ENCODE peak calls at places on chromosomes 13 and 19, in seven cellular contexts. L, H, T, U, Y, A and J are unnamed samples.

GRCh38 chr13:27667946-27668345 is 46.3 kb downstream of the POLR1D start:
- DNase-seq in L (no peak), U (no peak), H (no peak), Y (no peak), T (no peak), A (no peak), J (no peak)

GRCh38 chr13:99215466-99215865 is 14.8 kb downstream of the UBAC2 start:
- DNase-seq in H (no peak), T (no peak), A (no peak), U (no peak), Y (no peak), L (no peak), J (no peak)

GRCh38 chr13:33445024-33445423 is 159.5 kb upstream of the STARD13 start:
- DNase-seq in H (no peak), T (no peak), U (no peak), L (no peak), Y (no peak), A (no peak), J (no peak)

GRCh38 chr19:54616840-54617560 is 13.3 kb upstream of the LILRB1 start:
- DNase-seq in U (no peak), Y (no peak), H (no peak), T (no peak), L (no peak), A (no peak), J (no peak)

GRCh38 chr13:42064259-42064658 is 15.8 kb downstream of the DGKH start:
- DNase-seq in T (peak; percentile 79), H (no peak), A (no peak), L (peak; percentile 94), Y (no peak), U (no peak), J (no peak)

GRCh38 chr13:77230560-77230959 is 96.3 kb downstream of the MYCBP2 start:
- DNase-seq in H (no peak), U (no peak), Y (no peak), L (no peak), A (no peak), T (no peak), J (no peak)

GRCh38 chr19:27774827-27775226 is 1438.1 kb downstream of the UQCRFS1 start:
- DNase-seq in L (no peak), H (no peak), U (no peak), T (no peak), Y (no peak), A (peak; percentile 80), J (no peak)

GRCh38 chr19:55251296-55252081 is 7.3 kb downstream of the PPP6R1 start:
- DNase-seq in Y (no peak), T (peak; percentile 14), U (no peak), H (no peak), L (peak; percentile 16), A (no peak), J (no peak)

GRCh38 chr13:39273953-39274352 is 235.7 kb downstream of the NHLRC3 start:
- DNase-seq in T (peak; percentile 13), H (no peak), L (no peak), U (no peak), Y (no peak), A (peak; percentile 7), J (no peak)

GRCh38 chr19:4877753-4878490 is 10.5 kb upstream of the PLIN3 start:
- DNase-seq in Y (no peak), H (peak; percentile 42), L (no peak), T (peak; percentile 43), A (no peak), U (no peak), J (no peak)

GRCh38 chr19:45467456-45468158 is at the start of gene FOSB:
- DNase-seq in Y (peak; percentile 88), A (peak; percentile 97), U (peak; percentile 78), T (peak; percentile 95), L (peak; percentile 92), H (peak; percentile 96), J (peak; percentile 73)

GRCh38 chr13:24183741-24184182 is 23.2 kb downstream of the SPATA13 start:
- DNase-seq in H (no peak), Y (no peak), A (no peak), T (no peak), U (no peak), L (no peak), J (no peak)

GRCh38 chr19:11041966-11042627 is 47.2 kb upstream of the LDLR start:
- DNase-seq in H (no peak), Y (no peak), A (no peak), L (no peak), U (no peak), T (no peak), J (no peak)

GRCh38 chr19:13260883-13261653 is 110.9 kb downstream of the IER2 start:
- DNase-seq in Y (no peak), A (peak; percentile 41), H (no peak), U (peak; percentile 56), L (peak; percentile 93), T (peak; percentile 89), J (no peak)

GRCh38 chr19:5719274-5719960 is 529 bp downstream of the LONP1 start:
- DNase-seq in T (no peak), H (no peak), Y (no peak), A (peak; percentile 65), L (peak; percentile 13), U (no peak), J (no peak)

GRCh38 chr19:2055871-2056809 is 5.1 kb upstream of the MKNK2 start:
- DNase-seq in H (peak; percentile 67), L (peak; percentile 64), T (peak; percentile 67), U (peak; percentile 69), Y (peak; percentile 20), A (no peak), J (no peak)

GRCh38 chr19:49912965-49913685 is 15.9 kb upstream of the ATF5 start:
- DNase-seq in U (no peak), A (no peak), H (no peak), T (no peak), Y (no peak), L (peak; percentile 44), J (no peak)